ENCODE peak calls at places on chromosomes 6 and 20, in seven cellular contexts. One of them, this sample, is unnamed.
A peak's percentile ranks its signal among the peaks of the same experiment; 100 is the strongest.

GRCh38 chr20:32116079-32116521 is 6.6 kb downstream of the TM9SF4 start:
- DNase-seq in prostate gland: no peak
- DNase-seq in sigmoid colon: no peak
- DNase-seq in HCT116: no peak
- DNase-seq in K562: no peak
- DNase-seq in transverse colon: no peak
- DNase-seq in spleen: no peak
- DNase-seq in this sample: no peak

GRCh38 chr6:35663447-35664235 is 25.1 kb downstream of the FKBP5 start:
- DNase-seq in K562: no peak
- DNase-seq in transverse colon: no peak
- DNase-seq in sigmoid colon: no peak
- DNase-seq in HCT116: no peak
- DNase-seq in prostate gland: no peak
- DNase-seq in spleen: no peak
- DNase-seq in this sample: no peak

GRCh38 chr6:35769211-35769610 is 7.2 kb upstream of the CLPSL2 start:
- DNase-seq in HCT116: no peak
- DNase-seq in K562: no peak
- DNase-seq in spleen: no peak
- DNase-seq in prostate gland: no peak
- DNase-seq in transverse colon: no peak
- DNase-seq in sigmoid colon: no peak
- DNase-seq in this sample: no peak

GRCh38 chr20:45861157-45862075 is 4.0 kb downstream of the ZSWIM3 start:
- DNase-seq in spleen: no peak
- DNase-seq in prostate gland: no peak
- DNase-seq in K562: peak; percentile 45
- DNase-seq in sigmoid colon: no peak
- DNase-seq in transverse colon: no peak
- DNase-seq in HCT116: no peak
- DNase-seq in this sample: no peak

GRCh38 chr6:138844203-138844602 is 48.3 kb downstream of the ECT2L start:
- DNase-seq in transverse colon: no peak
- DNase-seq in spleen: no peak
- DNase-seq in sigmoid colon: no peak
- DNase-seq in HCT116: no peak
- DNase-seq in prostate gland: no peak
- DNase-seq in K562: no peak
- DNase-seq in this sample: no peak

GRCh38 chr20:41956316-41957050 is 338.3 kb upstream of the CHD6 start:
- DNase-seq in prostate gland: no peak
- DNase-seq in spleen: no peak
- DNase-seq in HCT116: no peak
- DNase-seq in K562: peak; percentile 50
- DNase-seq in transverse colon: no peak
- DNase-seq in sigmoid colon: no peak
- DNase-seq in this sample: no peak

GRCh38 chr20:37267684-37268313 is 6.2 kb upstream of the GHRH start:
- DNase-seq in prostate gland: no peak
- DNase-seq in sigmoid colon: no peak
- DNase-seq in HCT116: no peak
- DNase-seq in spleen: no peak
- DNase-seq in transverse colon: no peak
- DNase-seq in K562: no peak
- DNase-seq in this sample: no peak

GRCh38 chr6:139289233-139289632 is 2.6 kb downstream of the TXLNB start:
- DNase-seq in HCT116: no peak
- DNase-seq in transverse colon: no peak
- DNase-seq in spleen: no peak
- DNase-seq in prostate gland: no peak
- DNase-seq in K562: no peak
- DNase-seq in sigmoid colon: no peak
- DNase-seq in this sample: no peak

GRCh38 chr6:140744648-140745320 is 1370.3 kb upstream of the CITED2 start:
- DNase-seq in sigmoid colon: no peak
- DNase-seq in prostate gland: no peak
- DNase-seq in K562: peak; percentile 3
- DNase-seq in transverse colon: no peak
- DNase-seq in HCT116: no peak
- DNase-seq in spleen: no peak
- DNase-seq in this sample: no peak

GRCh38 chr6:32153252-32153834 is 598 bp upstream of the PPT2 start:
- DNase-seq in spleen: peak; percentile 79
- DNase-seq in prostate gland: no peak
- DNase-seq in transverse colon: no peak
- DNase-seq in sigmoid colon: peak; percentile 78
- DNase-seq in HCT116: no peak
- DNase-seq in K562: peak; percentile 82
- DNase-seq in this sample: no peak

GRCh38 chr6:111105578-111105977 is 18.3 kb downstream of the SLC16A10 start:
- DNase-seq in prostate gland: peak; percentile 77
- DNase-seq in spleen: no peak
- DNase-seq in K562: peak; percentile 15
- DNase-seq in transverse colon: peak; percentile 92
- DNase-seq in HCT116: peak; percentile 68
- DNase-seq in sigmoid colon: no peak
- DNase-seq in this sample: no peak

GRCh38 chr20:1825492-1825891 is 69.7 kb upstream of the SIRPA start:
- DNase-seq in K562: no peak
- DNase-seq in HCT116: no peak
- DNase-seq in sigmoid colon: no peak
- DNase-seq in prostate gland: no peak
- DNase-seq in spleen: no peak
- DNase-seq in transverse colon: no peak
- DNase-seq in this sample: no peak

GRCh38 chr6:86535141-86535540 is 402.2 kb upstream of the HTR1E start:
- DNase-seq in sigmoid colon: no peak
- DNase-seq in spleen: no peak
- DNase-seq in HCT116: no peak
- DNase-seq in transverse colon: no peak
- DNase-seq in prostate gland: no peak
- DNase-seq in K562: no peak
- DNase-seq in this sample: no peak

GRCh38 chr20:44805335-44805734 is 5.0 kb downstream of the RIMS4 start:
- DNase-seq in HCT116: no peak
- DNase-seq in prostate gland: no peak
- DNase-seq in K562: no peak
- DNase-seq in spleen: no peak
- DNase-seq in sigmoid colon: no peak
- DNase-seq in transverse colon: no peak
- DNase-seq in this sample: no peak

GRCh38 chr6:31079656-31080261 is 32.6 kb downstream of the C6orf15 start:
- DNase-seq in prostate gland: peak; percentile 59
- DNase-seq in sigmoid colon: peak; percentile 74
- DNase-seq in K562: peak; percentile 79
- DNase-seq in transverse colon: peak; percentile 64
- DNase-seq in HCT116: peak; percentile 38
- DNase-seq in spleen: peak; percentile 79
- DNase-seq in this sample: no peak

GRCh38 chr6:136290406-136291010 is 862 bp upstream of the BCLAF1 start:
- DNase-seq in spleen: peak; percentile 94
- DNase-seq in transverse colon: peak; percentile 75
- DNase-seq in K562: peak; percentile 81
- DNase-seq in prostate gland: peak; percentile 68
- DNase-seq in sigmoid colon: peak; percentile 91
- DNase-seq in HCT116: peak; percentile 51
- DNase-seq in this sample: peak; percentile 96

GRCh38 chr6:73704260-73704659 is 8.3 kb downstream of the CD109 start:
- DNase-seq in sigmoid colon: no peak
- DNase-seq in prostate gland: peak; percentile 75
- DNase-seq in transverse colon: no peak
- DNase-seq in K562: peak; percentile 28
- DNase-seq in HCT116: peak; percentile 93
- DNase-seq in spleen: no peak
- DNase-seq in this sample: no peak

GRCh38 chr20:63290677-63291472 is 2.1 kb upstream of the COL20A1 start:
- DNase-seq in K562: peak; percentile 68
- DNase-seq in prostate gland: no peak
- DNase-seq in HCT116: peak; percentile 13
- DNase-seq in transverse colon: peak; percentile 41
- DNase-seq in sigmoid colon: no peak
- DNase-seq in spleen: no peak
- DNase-seq in this sample: no peak

GRCh38 chr6:106748547-106749207 is 119.3 kb downstream of the QRSL1 start:
- DNase-seq in transverse colon: no peak
- DNase-seq in spleen: no peak
- DNase-seq in prostate gland: no peak
- DNase-seq in HCT116: no peak
- DNase-seq in sigmoid colon: no peak
- DNase-seq in K562: no peak
- DNase-seq in this sample: no peak

GRCh38 chr6:54283877-54284860 is 24.1 kb upstream of the TINAG start:
- DNase-seq in prostate gland: no peak
- DNase-seq in HCT116: no peak
- DNase-seq in transverse colon: no peak
- DNase-seq in K562: no peak
- DNase-seq in sigmoid colon: no peak
- DNase-seq in spleen: no peak
- DNase-seq in this sample: no peak

GRCh38 chr6:47179286-47179685 is 130.4 kb downstream of the TNFRSF21 start:
- DNase-seq in sigmoid colon: no peak
- DNase-seq in transverse colon: no peak
- DNase-seq in HCT116: no peak
- DNase-seq in prostate gland: no peak
- DNase-seq in spleen: no peak
- DNase-seq in K562: no peak
- DNase-seq in this sample: no peak

GRCh38 chr20:29741894-29742698 is 1515.4 kb upstream of the DEFB115 start:
- DNase-seq in transverse colon: no peak
- DNase-seq in HCT116: no peak
- DNase-seq in prostate gland: no peak
- DNase-seq in K562: no peak
- DNase-seq in sigmoid colon: no peak
- DNase-seq in spleen: no peak
- DNase-seq in this sample: no peak

GRCh38 chr6:34657307-34657978 is 39.1 kb downstream of the ILRUN start:
- DNase-seq in HCT116: no peak
- DNase-seq in transverse colon: peak; percentile 60
- DNase-seq in spleen: no peak
- DNase-seq in sigmoid colon: peak; percentile 70
- DNase-seq in K562: peak; percentile 78
- DNase-seq in prostate gland: peak; percentile 68
- DNase-seq in this sample: no peak
- TF ChIP-seq POLR2A in HCT116: no peak
- TF ChIP-seq POLR2A in transverse colon: no peak
- TF ChIP-seq POLR2A in spleen: no peak
- TF ChIP-seq POLR2A in sigmoid colon: no peak
- TF ChIP-seq POLR2A in K562: no peak
- TF ChIP-seq POLR2A in prostate gland: no peak
- TF ChIP-seq POLR2A in this sample: no peak

GRCh38 chr6:85459224-85459901 is 9.5 kb downstream of the NT5E start:
- DNase-seq in sigmoid colon: no peak
- DNase-seq in HCT116: peak; percentile 50
- DNase-seq in transverse colon: no peak
- DNase-seq in spleen: no peak
- DNase-seq in K562: no peak
- DNase-seq in prostate gland: no peak
- DNase-seq in this sample: no peak

GRCh38 chr6:85461806-85462185 is 11.9 kb downstream of the NT5E start:
- DNase-seq in spleen: no peak
- DNase-seq in prostate gland: no peak
- DNase-seq in K562: no peak
- DNase-seq in transverse colon: no peak
- DNase-seq in sigmoid colon: no peak
- DNase-seq in HCT116: no peak
- DNase-seq in this sample: no peak

GRCh38 chr6:85460154-85460950 is 10.5 kb downstream of the NT5E start:
- DNase-seq in transverse colon: no peak
- DNase-seq in prostate gland: no peak
- DNase-seq in HCT116: no peak
- DNase-seq in sigmoid colon: no peak
- DNase-seq in K562: no peak
- DNase-seq in spleen: no peak
- DNase-seq in this sample: no peak

GRCh38 chr6:85462673-85463072 is 12.8 kb downstream of the NT5E start:
- DNase-seq in transverse colon: no peak
- DNase-seq in K562: no peak
- DNase-seq in prostate gland: no peak
- DNase-seq in spleen: no peak
- DNase-seq in sigmoid colon: no peak
- DNase-seq in HCT116: no peak
- DNase-seq in this sample: no peak

GRCh38 chr6:85460951-85461805 is 11.3 kb downstream of the NT5E start:
- DNase-seq in transverse colon: no peak
- DNase-seq in spleen: no peak
- DNase-seq in HCT116: no peak
- DNase-seq in prostate gland: no peak
- DNase-seq in sigmoid colon: no peak
- DNase-seq in K562: no peak
- DNase-seq in this sample: no peak
- TF ChIP-seq POLR2AphosphoS5 in transverse colon: no peak
- TF ChIP-seq POLR2AphosphoS5 in spleen: no peak
- TF ChIP-seq POLR2AphosphoS5 in HCT116: no peak
- TF ChIP-seq POLR2AphosphoS5 in prostate gland: no peak
- TF ChIP-seq POLR2AphosphoS5 in sigmoid colon: peak; percentile 14
- TF ChIP-seq POLR2AphosphoS5 in K562: no peak
- TF ChIP-seq POLR2AphosphoS5 in this sample: peak; percentile 12

GRCh38 chr6:129490551-129491245 is 219.3 kb downstream of the ARHGAP18 start:
- DNase-seq in spleen: no peak
- DNase-seq in transverse colon: peak; percentile 15
- DNase-seq in prostate gland: no peak
- DNase-seq in K562: peak; percentile 62
- DNase-seq in sigmoid colon: no peak
- DNase-seq in HCT116: peak; percentile 94
- DNase-seq in this sample: no peak
- TF ChIP-seq POLR2A in spleen: no peak
- TF ChIP-seq POLR2A in transverse colon: peak; percentile 14
- TF ChIP-seq POLR2A in prostate gland: no peak
- TF ChIP-seq POLR2A in K562: peak; percentile 35
- TF ChIP-seq POLR2A in sigmoid colon: no peak
- TF ChIP-seq POLR2A in HCT116: peak; percentile 52
- TF ChIP-seq POLR2A in this sample: no peak

DNA sequence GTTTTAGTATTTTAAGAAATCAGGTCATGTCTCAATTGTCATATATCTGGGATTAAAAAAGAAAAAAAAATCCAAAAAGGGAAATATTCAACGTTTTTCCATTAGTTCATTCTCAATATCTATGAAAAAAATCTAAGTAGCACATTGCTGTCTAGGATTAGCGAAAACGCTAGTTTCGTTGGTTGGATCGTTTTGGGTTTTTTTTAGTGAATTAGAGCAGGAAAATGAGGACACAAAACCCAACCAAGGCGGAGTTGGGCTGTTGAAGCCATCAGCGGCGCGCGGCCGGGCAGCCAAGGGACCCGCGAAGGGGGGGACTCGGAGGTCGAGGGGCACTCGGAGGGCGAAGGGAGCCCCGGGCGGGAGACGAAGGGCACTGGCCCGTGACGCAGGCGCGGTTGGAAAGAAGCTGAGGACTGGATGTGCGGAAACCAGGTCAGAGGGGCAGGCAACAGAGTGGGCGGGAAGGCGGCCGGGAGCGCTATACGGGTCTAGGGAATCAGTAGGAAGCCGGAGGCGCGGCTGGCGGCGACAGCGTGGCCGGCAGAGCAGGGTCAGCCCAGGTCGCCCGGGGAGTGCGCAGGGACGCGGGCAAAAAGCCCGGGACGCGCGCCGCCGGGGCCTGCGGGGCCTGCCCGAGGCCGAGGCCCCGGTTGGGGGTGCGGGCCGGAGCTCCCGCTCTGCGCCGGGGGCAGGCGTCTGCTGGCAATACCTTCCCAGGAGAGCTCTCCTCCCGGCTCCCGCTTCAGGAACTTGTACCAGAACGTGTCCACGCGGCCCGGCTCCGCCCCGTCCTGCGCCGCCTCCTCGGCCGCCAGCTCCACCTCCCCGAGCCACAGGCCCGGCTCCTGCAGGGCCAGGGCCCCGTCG is 599 bp downstream of the EPM2A start:
- DNase-seq in sigmoid colon: peak; percentile 94
- DNase-seq in K562: peak; percentile 92
- DNase-seq in HCT116: peak; percentile 75
- DNase-seq in transverse colon: peak; percentile 90
- DNase-seq in prostate gland: peak; percentile 82
- DNase-seq in spleen: peak; percentile 95
- DNase-seq in this sample: peak; percentile 95
- TF ChIP-seq POLR2AphosphoS5 in sigmoid colon: peak; percentile 69
- TF ChIP-seq POLR2AphosphoS5 in K562: peak; percentile 65
- TF ChIP-seq POLR2AphosphoS5 in HCT116: peak; percentile 96
- TF ChIP-seq POLR2AphosphoS5 in transverse colon: peak; percentile 56
- TF ChIP-seq POLR2AphosphoS5 in prostate gland: peak; percentile 15
- TF ChIP-seq POLR2AphosphoS5 in spleen: peak; percentile 85
- TF ChIP-seq POLR2AphosphoS5 in this sample: peak; percentile 85